ENCODE peak calls at places on chromosomes 4 and X, in five cellular contexts. One of them, this sample, is unnamed.

GRCh38 chrX:3576886-3577516 is 136.4 kb downstream of the PRKX start:
- DNase-seq in CD4-positive, CD25-positive, alpha-beta regulatory T cell: no peak
- DNase-seq in C1 segment of cervical spinal cord: no peak
- DNase-seq in HTR-8/SVneo: no peak
- DNase-seq in LoVo: no peak
- DNase-seq in this sample: no peak

GRCh38 chr4:156941940-156942548 is 29.6 kb downstream of the PDGFC start:
- DNase-seq in LoVo: peak; percentile 27
- DNase-seq in HTR-8/SVneo: peak; percentile 53
- DNase-seq in CD4-positive, CD25-positive, alpha-beta regulatory T cell: no peak
- DNase-seq in C1 segment of cervical spinal cord: no peak
- DNase-seq in this sample: peak; percentile 98

GRCh38 chrX:18565727-18566126 is 106.2 kb downstream of the RS1 start:
- DNase-seq in C1 segment of cervical spinal cord: no peak
- DNase-seq in HTR-8/SVneo: no peak
- DNase-seq in CD4-positive, CD25-positive, alpha-beta regulatory T cell: no peak
- DNase-seq in LoVo: no peak
- DNase-seq in this sample: no peak

GRCh38 chrX:144006811-144007210 is 122.9 kb downstream of the UBE2NL start:
- DNase-seq in CD4-positive, CD25-positive, alpha-beta regulatory T cell: no peak
- DNase-seq in HTR-8/SVneo: no peak
- DNase-seq in LoVo: peak; percentile 0
- DNase-seq in C1 segment of cervical spinal cord: no peak
- DNase-seq in this sample: no peak

GRCh38 chr4:128006592-128006991 is 41.4 kb downstream of the ABHD18 start:
- DNase-seq in C1 segment of cervical spinal cord: no peak
- DNase-seq in LoVo: no peak
- DNase-seq in HTR-8/SVneo: no peak
- DNase-seq in CD4-positive, CD25-positive, alpha-beta regulatory T cell: no peak
- DNase-seq in this sample: no peak

GRCh38 chr4:71210831-71211230 is 128.0 kb upstream of the SLC4A4 start:
- DNase-seq in LoVo: no peak
- DNase-seq in C1 segment of cervical spinal cord: no peak
- DNase-seq in CD4-positive, CD25-positive, alpha-beta regulatory T cell: no peak
- DNase-seq in HTR-8/SVneo: no peak
- DNase-seq in this sample: no peak

GRCh38 chr4:138749303-138749702 is 266.3 kb upstream of the NOCT start:
- DNase-seq in LoVo: no peak
- DNase-seq in HTR-8/SVneo: no peak
- DNase-seq in C1 segment of cervical spinal cord: no peak
- DNase-seq in CD4-positive, CD25-positive, alpha-beta regulatory T cell: no peak
- DNase-seq in this sample: no peak

GRCh38 chr4:138892483-138893386 is 122.8 kb upstream of the NOCT start:
- DNase-seq in LoVo: no peak
- DNase-seq in C1 segment of cervical spinal cord: no peak
- DNase-seq in HTR-8/SVneo: no peak
- DNase-seq in CD4-positive, CD25-positive, alpha-beta regulatory T cell: no peak
- DNase-seq in this sample: no peak

GRCh38 chr4:94934201-94934600 is 176.4 kb downstream of the BMPR1B start:
- DNase-seq in CD4-positive, CD25-positive, alpha-beta regulatory T cell: no peak
- DNase-seq in LoVo: no peak
- DNase-seq in HTR-8/SVneo: no peak
- DNase-seq in C1 segment of cervical spinal cord: no peak
- DNase-seq in this sample: no peak

GRCh38 chr4:22363071-22363470 is 152.8 kb downstream of the ADGRA3 start:
- DNase-seq in HTR-8/SVneo: no peak
- DNase-seq in CD4-positive, CD25-positive, alpha-beta regulatory T cell: no peak
- DNase-seq in LoVo: no peak
- DNase-seq in C1 segment of cervical spinal cord: no peak
- DNase-seq in this sample: no peak

GRCh38 chrX:66638591-66639500 is at the start of gene EDA2R:
- DNase-seq in LoVo: no peak
- DNase-seq in C1 segment of cervical spinal cord: no peak
- DNase-seq in CD4-positive, CD25-positive, alpha-beta regulatory T cell: peak; percentile 3
- DNase-seq in HTR-8/SVneo: no peak
- DNase-seq in this sample: peak; percentile 85

GRCh38 chr4:153176938-153177337 is 27.3 kb upstream of the TRIM2 start:
- DNase-seq in C1 segment of cervical spinal cord: no peak
- DNase-seq in CD4-positive, CD25-positive, alpha-beta regulatory T cell: no peak
- DNase-seq in HTR-8/SVneo: no peak
- DNase-seq in LoVo: no peak
- DNase-seq in this sample: no peak

GRCh38 chrX:85107407-85107806 is 103.7 kb downstream of the APOOL start:
- DNase-seq in LoVo: no peak
- DNase-seq in HTR-8/SVneo: no peak
- DNase-seq in C1 segment of cervical spinal cord: no peak
- DNase-seq in CD4-positive, CD25-positive, alpha-beta regulatory T cell: no peak
- DNase-seq in this sample: no peak

GRCh38 chr4:170853422-170854021 is 763.8 kb upstream of the AADAT start:
- DNase-seq in LoVo: peak; percentile 59
- DNase-seq in CD4-positive, CD25-positive, alpha-beta regulatory T cell: no peak
- DNase-seq in C1 segment of cervical spinal cord: no peak
- DNase-seq in HTR-8/SVneo: peak; percentile 13
- DNase-seq in this sample: peak; percentile 19

GRCh38 chr4:154082760-154083530 is 294.1 kb upstream of the SFRP2 start:
- DNase-seq in HTR-8/SVneo: no peak
- DNase-seq in C1 segment of cervical spinal cord: no peak
- DNase-seq in CD4-positive, CD25-positive, alpha-beta regulatory T cell: no peak
- DNase-seq in LoVo: no peak
- DNase-seq in this sample: no peak

GRCh38 chr4:15479913-15480185 is 10.2 kb downstream of the CC2D2A start:
- DNase-seq in LoVo: no peak
- DNase-seq in C1 segment of cervical spinal cord: no peak
- DNase-seq in CD4-positive, CD25-positive, alpha-beta regulatory T cell: no peak
- DNase-seq in HTR-8/SVneo: no peak
- DNase-seq in this sample: no peak

GRCh38 chrX:140299411-140299810 is 205.5 kb downstream of the SOX3 start:
- DNase-seq in LoVo: no peak
- DNase-seq in HTR-8/SVneo: no peak
- DNase-seq in C1 segment of cervical spinal cord: no peak
- DNase-seq in CD4-positive, CD25-positive, alpha-beta regulatory T cell: no peak
- DNase-seq in this sample: no peak

GRCh38 chr4:13522282-13523104 is 21.8 kb downstream of the NKX3-2 start:
- DNase-seq in CD4-positive, CD25-positive, alpha-beta regulatory T cell: no peak
- DNase-seq in HTR-8/SVneo: no peak
- DNase-seq in C1 segment of cervical spinal cord: no peak
- DNase-seq in LoVo: no peak
- DNase-seq in this sample: no peak

GRCh38 chr4:37392540-37393255 is 148.2 kb downstream of the NWD2 start:
- DNase-seq in HTR-8/SVneo: no peak
- DNase-seq in CD4-positive, CD25-positive, alpha-beta regulatory T cell: no peak
- DNase-seq in C1 segment of cervical spinal cord: no peak
- DNase-seq in LoVo: no peak
- DNase-seq in this sample: no peak

GRCh38 chr4:123556526-123556925 is 159.9 kb downstream of the SPRY1 start:
- DNase-seq in CD4-positive, CD25-positive, alpha-beta regulatory T cell: no peak
- DNase-seq in LoVo: no peak
- DNase-seq in HTR-8/SVneo: no peak
- DNase-seq in C1 segment of cervical spinal cord: no peak
- DNase-seq in this sample: no peak

GRCh38 chrX:39645059-39645895 is 452.5 kb downstream of the BCOR start:
- DNase-seq in HTR-8/SVneo: no peak
- DNase-seq in C1 segment of cervical spinal cord: no peak
- DNase-seq in LoVo: no peak
- DNase-seq in CD4-positive, CD25-positive, alpha-beta regulatory T cell: no peak
- DNase-seq in this sample: no peak

GRCh38 chrX:16464369-16464768 is 185.6 kb upstream of the S100G start:
- DNase-seq in CD4-positive, CD25-positive, alpha-beta regulatory T cell: no peak
- DNase-seq in HTR-8/SVneo: no peak
- DNase-seq in LoVo: no peak
- DNase-seq in C1 segment of cervical spinal cord: no peak
- DNase-seq in this sample: no peak

This sample was measured in HepG2.